ENCODE peak calls at places on chromosomes 6 and 20, in six cellular contexts. One of them, this sample, is unnamed.

GRCh38 chr20:36346256-36346655 is 40.1 kb downstream of the DLGAP4 start:
- DNase-seq in A549: no peak
- DNase-seq in heart right ventricle: no peak
- DNase-seq in PC-9: peak; percentile 4
- DNase-seq in AG04450: no peak
- DNase-seq in cardiac muscle cell: no peak
- DNase-seq in this sample: no peak

GRCh38 chr20:3686867-3687321 is 5.1 kb upstream of the ADAM33 start:
- DNase-seq in A549: no peak
- DNase-seq in heart right ventricle: peak; percentile 73
- DNase-seq in PC-9: no peak
- DNase-seq in AG04450: peak; percentile 82
- DNase-seq in cardiac muscle cell: peak; percentile 95
- DNase-seq in this sample: no peak

GRCh38 chr20:46350201-46350985 is 42.1 kb upstream of the CDH22 start:
- DNase-seq in A549: peak; percentile 62
- DNase-seq in heart right ventricle: no peak
- DNase-seq in PC-9: no peak
- DNase-seq in AG04450: peak; percentile 65
- DNase-seq in cardiac muscle cell: peak; percentile 87
- DNase-seq in this sample: no peak

GRCh38 chr20:46739441-46740213 is 30.2 kb downstream of the SLC2A10 start:
- DNase-seq in A549: no peak
- DNase-seq in heart right ventricle: no peak
- DNase-seq in PC-9: peak; percentile 97
- DNase-seq in AG04450: peak; percentile 39
- DNase-seq in cardiac muscle cell: no peak
- DNase-seq in this sample: no peak

GRCh38 chr20:51660741-51661608 is 107.2 kb downstream of the ATP9A start:
- DNase-seq in A549: peak; percentile 31
- DNase-seq in heart right ventricle: no peak
- DNase-seq in PC-9: peak; percentile 73
- DNase-seq in AG04450: peak; percentile 68
- DNase-seq in cardiac muscle cell: peak; percentile 54
- DNase-seq in this sample: no peak

GRCh38 chr20:57708694-57709673 is 831 bp downstream of the PMEPA1 start:
- DNase-seq in A549: no peak
- DNase-seq in heart right ventricle: peak; percentile 43
- DNase-seq in PC-9: no peak
- DNase-seq in AG04450: no peak
- DNase-seq in cardiac muscle cell: peak; percentile 21
- DNase-seq in this sample: peak; percentile 59

GRCh38 chr6:125050663-125051318 is 88.6 kb downstream of the RNF217 start:
- DNase-seq in A549: no peak
- DNase-seq in heart right ventricle: no peak
- DNase-seq in PC-9: no peak
- DNase-seq in AG04450: no peak
- DNase-seq in cardiac muscle cell: no peak
- DNase-seq in this sample: no peak

GRCh38 chr6:67952121-67952520 is 683.0 kb upstream of the ADGRB3 start:
- DNase-seq in A549: no peak
- DNase-seq in heart right ventricle: no peak
- DNase-seq in PC-9: no peak
- DNase-seq in AG04450: no peak
- DNase-seq in cardiac muscle cell: peak; percentile 39
- DNase-seq in this sample: no peak

GRCh38 chr6:43274127-43274915 is 23.7 kb upstream of the SLC22A7 start:
- DNase-seq in A549: no peak
- DNase-seq in heart right ventricle: no peak
- DNase-seq in PC-9: no peak
- DNase-seq in AG04450: no peak
- DNase-seq in cardiac muscle cell: no peak
- DNase-seq in this sample: no peak

GRCh38 chr6:166578536-166579233 is 7.8 kb downstream of the RAMACL start:
- DNase-seq in A549: no peak
- DNase-seq in heart right ventricle: no peak
- DNase-seq in PC-9: no peak
- DNase-seq in AG04450: no peak
- DNase-seq in cardiac muscle cell: no peak
- DNase-seq in this sample: no peak

GRCh38 chr20:15616626-15617025 is 956.6 kb downstream of the KIF16B start:
- DNase-seq in A549: no peak
- DNase-seq in heart right ventricle: no peak
- DNase-seq in PC-9: no peak
- DNase-seq in AG04450: no peak
- DNase-seq in cardiac muscle cell: no peak
- DNase-seq in this sample: no peak

GRCh38 chr20:47413189-47413588 is 56.7 kb upstream of the ZMYND8 start:
- DNase-seq in A549: no peak
- DNase-seq in heart right ventricle: no peak
- DNase-seq in PC-9: no peak
- DNase-seq in AG04450: no peak
- DNase-seq in cardiac muscle cell: no peak
- DNase-seq in this sample: no peak

GRCh38 chr6:21738180-21739094 is 144.9 kb downstream of the SOX4 start:
- DNase-seq in A549: peak; percentile 84
- DNase-seq in heart right ventricle: no peak
- DNase-seq in PC-9: peak; percentile 93
- DNase-seq in AG04450: no peak
- DNase-seq in cardiac muscle cell: no peak
- DNase-seq in this sample: no peak

GRCh38 chr6:28353356-28353755 is 3.6 kb downstream of the ZKSCAN3 start:
- DNase-seq in A549: no peak
- DNase-seq in heart right ventricle: no peak
- DNase-seq in PC-9: no peak
- DNase-seq in AG04450: no peak
- DNase-seq in cardiac muscle cell: no peak
- DNase-seq in this sample: no peak

GRCh38 chr20:50188879-50189680 is 1.6 kb upstream of the CEBPB start:
- DNase-seq in A549: peak; percentile 51
- DNase-seq in heart right ventricle: no peak
- DNase-seq in PC-9: no peak
- DNase-seq in AG04450: no peak
- DNase-seq in cardiac muscle cell: no peak
- DNase-seq in this sample: no peak

GRCh38 chr6:16206595-16207037 is 31.8 kb upstream of the GMPR start:
- DNase-seq in A549: peak; percentile 49
- DNase-seq in heart right ventricle: no peak
- DNase-seq in PC-9: peak; percentile 52
- DNase-seq in AG04450: peak; percentile 55
- DNase-seq in cardiac muscle cell: peak; percentile 85
- DNase-seq in this sample: peak; percentile 12

GRCh38 chr6:20631525-20631924 is 97.3 kb downstream of the CDKAL1 start:
- DNase-seq in A549: no peak
- DNase-seq in heart right ventricle: no peak
- DNase-seq in PC-9: no peak
- DNase-seq in AG04450: no peak
- DNase-seq in cardiac muscle cell: no peak
- DNase-seq in this sample: no peak

GRCh38 chr6:91500689-91501303 is 913.9 kb upstream of the MAP3K7 start:
- DNase-seq in A549: no peak
- DNase-seq in heart right ventricle: no peak
- DNase-seq in PC-9: no peak
- DNase-seq in AG04450: no peak
- DNase-seq in cardiac muscle cell: no peak
- DNase-seq in this sample: no peak

GRCh38 chr20:49713779-49714712 is at the start of gene B4GALT5:
- DNase-seq in A549: peak; percentile 72
- DNase-seq in heart right ventricle: peak; percentile 76
- DNase-seq in PC-9: no peak
- DNase-seq in AG04450: peak; percentile 48
- DNase-seq in cardiac muscle cell: peak; percentile 88
- DNase-seq in this sample: peak; percentile 30

GRCh38 chr6:24584390-24584735 is 61.6 kb downstream of the KIAA0319 start:
- DNase-seq in A549: no peak
- DNase-seq in heart right ventricle: no peak
- DNase-seq in PC-9: no peak
- DNase-seq in AG04450: no peak
- DNase-seq in cardiac muscle cell: no peak
- DNase-seq in this sample: no peak

GRCh38 chr6:28884423-28885148 is 39.2 kb downstream of the TRIM27 start:
- DNase-seq in A549: no peak
- DNase-seq in heart right ventricle: no peak
- DNase-seq in PC-9: no peak
- DNase-seq in AG04450: no peak
- DNase-seq in cardiac muscle cell: no peak
- DNase-seq in this sample: peak; percentile 69

GRCh38 chr6:28977351-28978136 is 27.6 kb downstream of the ZNF311 start:
- DNase-seq in A549: no peak
- DNase-seq in heart right ventricle: no peak
- DNase-seq in PC-9: peak; percentile 87
- DNase-seq in AG04450: no peak
- DNase-seq in cardiac muscle cell: peak; percentile 84
- DNase-seq in this sample: no peak

GRCh38 chr6:53411451-53411850 is 62.7 kb upstream of the ELOVL5 start:
- DNase-seq in A549: no peak
- DNase-seq in heart right ventricle: no peak
- DNase-seq in PC-9: no peak
- DNase-seq in AG04450: no peak
- DNase-seq in cardiac muscle cell: peak; percentile 66
- DNase-seq in this sample: no peak

GRCh38 chr6:71468841-71469750 is 180.5 kb downstream of the OGFRL1 start:
- DNase-seq in A549: no peak
- DNase-seq in heart right ventricle: no peak
- DNase-seq in PC-9: peak; percentile 67
- DNase-seq in AG04450: peak; percentile 80
- DNase-seq in cardiac muscle cell: peak; percentile 88
- DNase-seq in this sample: no peak

GRCh38 chr20:25317351-25318075 is 69.6 kb downstream of the PYGB start:
- DNase-seq in A549: no peak
- DNase-seq in heart right ventricle: no peak
- DNase-seq in PC-9: no peak
- DNase-seq in AG04450: no peak
- DNase-seq in cardiac muscle cell: no peak
- DNase-seq in this sample: no peak

GRCh38 chr20:32773214-32773613 is 11.0 kb downstream of the DNMT3B start:
- DNase-seq in A549: no peak
- DNase-seq in heart right ventricle: no peak
- DNase-seq in PC-9: no peak
- DNase-seq in AG04450: no peak
- DNase-seq in cardiac muscle cell: no peak
- DNase-seq in this sample: no peak

GRCh38 chr6:28124971-28125353 is 553 bp downstream of the ZSCAN16 start:
- DNase-seq in A549: no peak
- DNase-seq in heart right ventricle: no peak
- DNase-seq in PC-9: no peak
- DNase-seq in AG04450: no peak
- DNase-seq in cardiac muscle cell: no peak
- DNase-seq in this sample: no peak

GRCh38 chr6:129280719-129281118 is 397.8 kb downstream of the LAMA2 start:
- DNase-seq in A549: no peak
- DNase-seq in heart right ventricle: no peak
- DNase-seq in PC-9: no peak
- DNase-seq in AG04450: no peak
- DNase-seq in cardiac muscle cell: no peak
- DNase-seq in this sample: peak; percentile 2

GRCh38 chr20:62141397-62142251 is 1.6 kb downstream of the PSMA7 start:
- DNase-seq in A549: peak; percentile 45
- DNase-seq in heart right ventricle: no peak
- DNase-seq in PC-9: peak; percentile 63
- DNase-seq in AG04450: no peak
- DNase-seq in cardiac muscle cell: peak; percentile 34
- DNase-seq in this sample: no peak
- TF ChIP-seq CTCF in A549: peak; percentile 36
- TF ChIP-seq CTCF in heart right ventricle: no peak
- TF ChIP-seq CTCF in PC-9: peak; percentile 51
- TF ChIP-seq CTCF in AG04450: peak; percentile 50
- TF ChIP-seq CTCF in cardiac muscle cell: peak; percentile 43
- TF ChIP-seq CTCF in this sample: peak; percentile 27

GRCh38 chr6:157688960-157689599 is 134.0 kb upstream of the SNX9 start:
- DNase-seq in A549: peak; percentile 18
- DNase-seq in heart right ventricle: no peak
- DNase-seq in PC-9: no peak
- DNase-seq in AG04450: no peak
- DNase-seq in cardiac muscle cell: peak; percentile 51
- DNase-seq in this sample: no peak
- H3K27ac ChIP-seq in A549: no peak overlapping the region
- H3K27ac ChIP-seq in heart right ventricle: no peak overlapping the region
- H3K27ac ChIP-seq in PC-9: no peak overlapping the region
- H3K27ac ChIP-seq in AG04450: no peak overlapping the region
- H3K27ac ChIP-seq in cardiac muscle cell: no peak overlapping the region
- H3K27ac ChIP-seq in this sample: no peak overlapping the region

GRCh38 chr20:55650609-55651228 is 354.6 kb downstream of the CBLN4 start:
- DNase-seq in A549: no peak
- DNase-seq in heart right ventricle: no peak
- DNase-seq in PC-9: no peak
- DNase-seq in AG04450: no peak
- DNase-seq in cardiac muscle cell: no peak
- DNase-seq in this sample: no peak

DNA sequence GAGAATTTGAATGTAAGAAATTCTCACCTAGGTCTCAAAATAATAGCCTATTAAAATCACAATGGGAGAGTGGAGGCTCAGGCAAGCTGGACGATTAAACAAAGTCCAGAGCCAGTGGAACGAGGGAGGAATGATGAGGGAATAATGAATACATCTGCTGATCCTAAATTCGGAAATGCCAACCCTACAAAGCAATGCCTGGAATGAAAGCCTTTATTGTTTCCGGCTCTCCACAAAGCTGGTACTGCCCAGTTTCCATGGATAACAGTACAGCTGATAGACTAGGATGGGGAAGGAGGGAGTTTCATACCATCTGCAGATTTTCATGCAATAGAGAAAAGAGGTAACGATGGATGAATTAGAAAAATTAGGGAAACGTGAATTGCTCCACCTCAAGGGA is 356.1 kb downstream of the CBLN4 start:
- DNase-seq in A549: no peak
- DNase-seq in heart right ventricle: no peak
- DNase-seq in PC-9: no peak
- DNase-seq in AG04450: no peak
- DNase-seq in cardiac muscle cell: no peak
- DNase-seq in this sample: no peak
- H3K9me3 ChIP-seq in A549: no peaks in the 10 kb centered on the region
- H3K9me3 ChIP-seq in heart right ventricle: no peaks in the 10 kb centered on the region
- H3K9me3 ChIP-seq in PC-9: no peaks in the 10 kb centered on the region
- H3K9me3 ChIP-seq in AG04450: peaks cover 6% of the 10 kb centered on the region
- H3K9me3 ChIP-seq in cardiac muscle cell: no peaks in the 10 kb centered on the region
- H3K9me3 ChIP-seq in this sample: no peaks in the 10 kb centered on the region

DNA sequence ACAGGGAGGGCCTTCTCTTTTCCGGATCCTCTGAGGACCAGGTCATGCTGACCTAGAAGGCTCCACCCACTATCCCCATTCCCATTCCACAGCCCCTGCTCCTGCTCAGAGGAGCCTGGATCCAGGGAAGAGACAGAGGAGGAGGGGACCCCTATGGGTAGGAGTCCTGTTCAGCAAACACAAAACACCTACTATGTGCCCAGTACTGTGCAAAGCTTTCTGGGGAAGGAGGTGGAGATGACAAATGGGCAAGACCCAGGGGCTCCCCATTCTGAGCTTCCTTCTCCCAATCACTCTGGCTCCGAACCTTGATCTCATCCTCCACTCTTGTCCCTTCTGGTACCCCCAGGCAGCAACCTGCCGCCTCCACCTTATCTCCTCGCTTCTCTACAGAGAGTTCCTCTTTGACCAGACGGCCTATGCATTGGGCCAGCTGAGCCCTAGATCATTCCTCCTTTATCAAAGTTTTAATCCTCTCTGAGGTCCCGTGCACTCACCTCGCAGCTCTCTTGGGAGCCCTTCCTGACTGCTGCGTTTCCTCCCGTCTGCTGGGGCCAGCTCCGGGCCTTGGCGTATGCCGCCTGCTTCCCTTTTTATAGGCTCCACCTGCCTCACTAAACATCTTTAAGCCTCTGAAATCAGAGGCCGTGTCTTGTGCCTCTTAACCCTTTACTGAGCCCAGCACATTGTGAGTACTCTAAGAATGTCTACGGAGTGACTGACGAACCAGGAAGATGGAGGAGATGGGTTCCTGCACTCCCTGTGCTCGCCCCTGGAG is 70.5 kb upstream of the CCDC167 start:
- DNase-seq in A549: no peak
- DNase-seq in heart right ventricle: no peak
- DNase-seq in PC-9: no peak
- DNase-seq in AG04450: no peak
- DNase-seq in cardiac muscle cell: no peak
- DNase-seq in this sample: no peak
- TF ChIP-seq CTCF in A549: no peak
- TF ChIP-seq CTCF in heart right ventricle: no peak
- TF ChIP-seq CTCF in PC-9: no peak
- TF ChIP-seq CTCF in AG04450: no peak
- TF ChIP-seq CTCF in cardiac muscle cell: no peak
- TF ChIP-seq CTCF in this sample: no peak

This sample was measured in CD4-positive, alpha-beta T cell.